ENCODE peak calls at places on chromosome 12, in five cellular contexts. One of them, this sample, is unnamed.

GRCh38 chr12:110279976-110280783 is 867 bp upstream of the ATP2A2 start:
- DNase-seq in ovary: no peak
- DNase-seq in astrocyte of the spinal cord: peak
- DNase-seq in activated T-cell treated with anti-CD3 and anti-CD28 coated beads, Interleukin-2, amount 50 U/mL, for 48 hours: no peak
- DNase-seq in progenitor cell of endocrine pancreas: peak
- DNase-seq in this sample: no peak

GRCh38 chr12:54082402-54082892 is 28.8 kb downstream of the HOXC4 start:
- DNase-seq in ovary: peak
- DNase-seq in astrocyte of the spinal cord: peak
- DNase-seq in activated T-cell treated with anti-CD3 and anti-CD28 coated beads, Interleukin-2, amount 50 U/mL, for 48 hours: peak
- DNase-seq in progenitor cell of endocrine pancreas: peak
- DNase-seq in this sample: peak

GRCh38 chr12:41151789-41152188 is 36.3 kb upstream of the PDZRN4 start:
- DNase-seq in ovary: no peak
- DNase-seq in astrocyte of the spinal cord: no peak
- DNase-seq in activated T-cell treated with anti-CD3 and anti-CD28 coated beads, Interleukin-2, amount 50 U/mL, for 48 hours: no peak
- DNase-seq in progenitor cell of endocrine pancreas: no peak
- DNase-seq in this sample: no peak

GRCh38 chr12:19245126-19245525 is 115.6 kb downstream of the PLEKHA5 start:
- DNase-seq in ovary: no peak
- DNase-seq in astrocyte of the spinal cord: no peak
- DNase-seq in activated T-cell treated with anti-CD3 and anti-CD28 coated beads, Interleukin-2, amount 50 U/mL, for 48 hours: no peak
- DNase-seq in progenitor cell of endocrine pancreas: no peak
- DNase-seq in this sample: no peak

GRCh38 chr12:99977550-99977949 is 7.2 kb downstream of the ANKS1B start:
- DNase-seq in ovary: no peak
- DNase-seq in astrocyte of the spinal cord: no peak
- DNase-seq in activated T-cell treated with anti-CD3 and anti-CD28 coated beads, Interleukin-2, amount 50 U/mL, for 48 hours: no peak
- DNase-seq in progenitor cell of endocrine pancreas: no peak
- DNase-seq in this sample: no peak

GRCh38 chr12:13570005-13570694 is 373.6 kb downstream of the EMP1 start:
- DNase-seq in ovary: no peak
- DNase-seq in astrocyte of the spinal cord: no peak
- DNase-seq in activated T-cell treated with anti-CD3 and anti-CD28 coated beads, Interleukin-2, amount 50 U/mL, for 48 hours: no peak
- DNase-seq in progenitor cell of endocrine pancreas: no peak
- DNase-seq in this sample: no peak

GRCh38 chr12:114476159-114476558 is 70.2 kb upstream of the TBX5 start:
- DNase-seq in ovary: no peak
- DNase-seq in astrocyte of the spinal cord: peak
- DNase-seq in activated T-cell treated with anti-CD3 and anti-CD28 coated beads, Interleukin-2, amount 50 U/mL, for 48 hours: no peak
- DNase-seq in progenitor cell of endocrine pancreas: no peak
- DNase-seq in this sample: no peak

GRCh38 chr12:42516573-42516972 is 73.0 kb downstream of the PRICKLE1 start:
- DNase-seq in ovary: no peak
- DNase-seq in astrocyte of the spinal cord: no peak
- DNase-seq in activated T-cell treated with anti-CD3 and anti-CD28 coated beads, Interleukin-2, amount 50 U/mL, for 48 hours: no peak
- DNase-seq in progenitor cell of endocrine pancreas: no peak
- DNase-seq in this sample: no peak

GRCh38 chr12:62407587-62407986 is 59.0 kb upstream of the MON2 start:
- DNase-seq in ovary: no peak
- DNase-seq in astrocyte of the spinal cord: no peak
- DNase-seq in activated T-cell treated with anti-CD3 and anti-CD28 coated beads, Interleukin-2, amount 50 U/mL, for 48 hours: no peak
- DNase-seq in progenitor cell of endocrine pancreas: no peak
- DNase-seq in this sample: no peak

GRCh38 chr12:59149995-59150642 is 229.8 kb upstream of the LRIG3 start:
- DNase-seq in ovary: no peak
- DNase-seq in astrocyte of the spinal cord: peak
- DNase-seq in activated T-cell treated with anti-CD3 and anti-CD28 coated beads, Interleukin-2, amount 50 U/mL, for 48 hours: no peak
- DNase-seq in progenitor cell of endocrine pancreas: no peak
- DNase-seq in this sample: peak

GRCh38 chr12:56716933-56717880 is 7.9 kb downstream of the NACA start:
- DNase-seq in ovary: peak
- DNase-seq in astrocyte of the spinal cord: no peak
- DNase-seq in activated T-cell treated with anti-CD3 and anti-CD28 coated beads, Interleukin-2, amount 50 U/mL, for 48 hours: no peak
- DNase-seq in progenitor cell of endocrine pancreas: no peak
- DNase-seq in this sample: no peak

GRCh38 chr12:121087467-121088207 is 45.0 kb upstream of the P2RX7 start:
- DNase-seq in ovary: no peak
- DNase-seq in astrocyte of the spinal cord: no peak
- DNase-seq in activated T-cell treated with anti-CD3 and anti-CD28 coated beads, Interleukin-2, amount 50 U/mL, for 48 hours: no peak
- DNase-seq in progenitor cell of endocrine pancreas: no peak
- DNase-seq in this sample: no peak

GRCh38 chr12:88299567-88300101 is 157.5 kb downstream of the TMTC3 start:
- DNase-seq in ovary: no peak
- DNase-seq in astrocyte of the spinal cord: peak
- DNase-seq in activated T-cell treated with anti-CD3 and anti-CD28 coated beads, Interleukin-2, amount 50 U/mL, for 48 hours: peak
- DNase-seq in progenitor cell of endocrine pancreas: no peak
- DNase-seq in this sample: no peak

GRCh38 chr12:86801439-86801838 is 545.2 kb upstream of the MGAT4C start:
- DNase-seq in ovary: no peak
- DNase-seq in astrocyte of the spinal cord: no peak
- DNase-seq in activated T-cell treated with anti-CD3 and anti-CD28 coated beads, Interleukin-2, amount 50 U/mL, for 48 hours: no peak
- DNase-seq in progenitor cell of endocrine pancreas: no peak
- DNase-seq in this sample: no peak

GRCh38 chr12:19624401-19624930 is 185.2 kb downstream of the AEBP2 start:
- DNase-seq in ovary: no peak
- DNase-seq in astrocyte of the spinal cord: peak
- DNase-seq in activated T-cell treated with anti-CD3 and anti-CD28 coated beads, Interleukin-2, amount 50 U/mL, for 48 hours: no peak
- DNase-seq in progenitor cell of endocrine pancreas: no peak
- DNase-seq in this sample: no peak

GRCh38 chr12:96907681-96908163 is 665 bp downstream of the NEDD1 start:
- DNase-seq in ovary: peak
- DNase-seq in astrocyte of the spinal cord: peak
- DNase-seq in activated T-cell treated with anti-CD3 and anti-CD28 coated beads, Interleukin-2, amount 50 U/mL, for 48 hours: peak
- DNase-seq in progenitor cell of endocrine pancreas: no peak
- DNase-seq in this sample: peak

GRCh38 chr12:121050725-121051124 is 11.7 kb upstream of the OASL start:
- DNase-seq in ovary: no peak
- DNase-seq in astrocyte of the spinal cord: no peak
- DNase-seq in activated T-cell treated with anti-CD3 and anti-CD28 coated beads, Interleukin-2, amount 50 U/mL, for 48 hours: no peak
- DNase-seq in progenitor cell of endocrine pancreas: no peak
- DNase-seq in this sample: no peak

GRCh38 chr12:11706509-11707331 is 57.2 kb downstream of the ETV6 start:
- DNase-seq in ovary: no peak
- DNase-seq in astrocyte of the spinal cord: no peak
- DNase-seq in activated T-cell treated with anti-CD3 and anti-CD28 coated beads, Interleukin-2, amount 50 U/mL, for 48 hours: no peak
- DNase-seq in progenitor cell of endocrine pancreas: no peak
- DNase-seq in this sample: no peak

GRCh38 chr12:13223176-13223806 is 26.8 kb downstream of the EMP1 start:
- DNase-seq in ovary: no peak
- DNase-seq in astrocyte of the spinal cord: peak
- DNase-seq in activated T-cell treated with anti-CD3 and anti-CD28 coated beads, Interleukin-2, amount 50 U/mL, for 48 hours: no peak
- DNase-seq in progenitor cell of endocrine pancreas: no peak
- DNase-seq in this sample: no peak

GRCh38 chr12:79000501-79000900 is 135.9 kb downstream of the SYT1 start:
- DNase-seq in ovary: no peak
- DNase-seq in astrocyte of the spinal cord: no peak
- DNase-seq in activated T-cell treated with anti-CD3 and anti-CD28 coated beads, Interleukin-2, amount 50 U/mL, for 48 hours: no peak
- DNase-seq in progenitor cell of endocrine pancreas: no peak
- DNase-seq in this sample: no peak

GRCh38 chr12:72271741-72272661 is at the start of gene TRHDE:
- DNase-seq in ovary: peak
- DNase-seq in astrocyte of the spinal cord: peak
- DNase-seq in activated T-cell treated with anti-CD3 and anti-CD28 coated beads, Interleukin-2, amount 50 U/mL, for 48 hours: no peak
- DNase-seq in progenitor cell of endocrine pancreas: peak
- DNase-seq in this sample: peak

GRCh38 chr12:123713398-123714301 is 1.5 kb downstream of the ATP6V0A2 start:
- DNase-seq in ovary: no peak
- DNase-seq in astrocyte of the spinal cord: no peak
- DNase-seq in activated T-cell treated with anti-CD3 and anti-CD28 coated beads, Interleukin-2, amount 50 U/mL, for 48 hours: peak
- DNase-seq in progenitor cell of endocrine pancreas: no peak
- DNase-seq in this sample: no peak

GRCh38 chr12:68119724-68120211 is 39.8 kb downstream of the IFNG start:
- DNase-seq in ovary: no peak
- DNase-seq in astrocyte of the spinal cord: no peak
- DNase-seq in activated T-cell treated with anti-CD3 and anti-CD28 coated beads, Interleukin-2, amount 50 U/mL, for 48 hours: peak
- DNase-seq in progenitor cell of endocrine pancreas: no peak
- DNase-seq in this sample: no peak

GRCh38 chr12:104147346-104147745 is 9.3 kb upstream of the NFYB start:
- DNase-seq in ovary: no peak
- DNase-seq in astrocyte of the spinal cord: no peak
- DNase-seq in activated T-cell treated with anti-CD3 and anti-CD28 coated beads, Interleukin-2, amount 50 U/mL, for 48 hours: no peak
- DNase-seq in progenitor cell of endocrine pancreas: no peak
- DNase-seq in this sample: no peak

GRCh38 chr12:76679778-76680177 is 84.1 kb upstream of the ZDHHC17 start:
- DNase-seq in ovary: no peak
- DNase-seq in astrocyte of the spinal cord: no peak
- DNase-seq in activated T-cell treated with anti-CD3 and anti-CD28 coated beads, Interleukin-2, amount 50 U/mL, for 48 hours: no peak
- DNase-seq in progenitor cell of endocrine pancreas: no peak
- DNase-seq in this sample: no peak

GRCh38 chr12:68521321-68521839 is 89.3 kb upstream of the RAP1B start:
- DNase-seq in ovary: no peak
- DNase-seq in astrocyte of the spinal cord: peak
- DNase-seq in activated T-cell treated with anti-CD3 and anti-CD28 coated beads, Interleukin-2, amount 50 U/mL, for 48 hours: no peak
- DNase-seq in progenitor cell of endocrine pancreas: no peak
- DNase-seq in this sample: no peak

GRCh38 chr12:93712204-93712603 is 35.0 kb downstream of the CRADD start:
- DNase-seq in ovary: no peak
- DNase-seq in astrocyte of the spinal cord: no peak
- DNase-seq in activated T-cell treated with anti-CD3 and anti-CD28 coated beads, Interleukin-2, amount 50 U/mL, for 48 hours: no peak
- DNase-seq in progenitor cell of endocrine pancreas: no peak
- DNase-seq in this sample: no peak

GRCh38 chr12:71694099-71694820 is 8.4 kb downstream of the TMEM19 start:
- DNase-seq in ovary: no peak
- DNase-seq in astrocyte of the spinal cord: no peak
- DNase-seq in activated T-cell treated with anti-CD3 and anti-CD28 coated beads, Interleukin-2, amount 50 U/mL, for 48 hours: no peak
- DNase-seq in progenitor cell of endocrine pancreas: no peak
- DNase-seq in this sample: no peak